ENCODE peak calls at places on chromosome 12, in four cellular contexts. N, M, Y and I are unnamed samples.

GRCh38 chr12:33476058-33476457 is 36.4 kb upstream of the SYT10 start:
- DNase-seq in Y (peak; percentile 17), M (no peak), N (peak; percentile 51), I (no peak)

GRCh38 chr12:42039146-42039545 is 105.5 kb downstream of the GXYLT1 start:
- DNase-seq in Y (peak; percentile 41), N (peak; percentile 94), M (no peak), I (peak; percentile 34)

GRCh38 chr12:67217647-67218046 is 51.5 kb upstream of the CAND1 start:
- DNase-seq in M (no peak), Y (no peak), N (no peak), I (no peak)

GRCh38 chr12:80040075-80040738 is 59.1 kb upstream of the OTOGL start:
- DNase-seq in Y (peak; percentile 9), N (peak; percentile 92), M (no peak), I (no peak)

GRCh38 chr12:96228566-96229248 is 34.5 kb downstream of the ELK3 start:
- DNase-seq in Y (no peak), M (no peak), N (no peak), I (no peak)

GRCh38 chr12:12282761-12283160 is 15.9 kb upstream of the LRP6 start:
- DNase-seq in Y (peak; percentile 68), M (no peak), N (peak; percentile 90), I (peak; percentile 53)

GRCh38 chr12:45726594-45727300 is 2.8 kb upstream of the ARID2 start:
- DNase-seq in Y (peak; percentile 28), M (peak; percentile 58), N (peak; percentile 46), I (no peak)

GRCh38 chr12:106840217-106840616 is 65.7 kb downstream of the RIC8B start:
- DNase-seq in Y (no peak), M (no peak), N (peak; percentile 83), I (peak; percentile 85)

GRCh38 chr12:127729381-127729780 is 537.6 kb upstream of the TMEM132C start:
- DNase-seq in N (peak; percentile 77), M (no peak), Y (no peak), I (no peak)

GRCh38 chr12:123655420-123655819 is 15.5 kb upstream of the TCTN2 start:
- DNase-seq in N (no peak), M (no peak), Y (no peak), I (no peak)

GRCh38 chr12:45725631-45726593 is 3.6 kb upstream of the ARID2 start:
- DNase-seq in N (peak; percentile 36), Y (peak; percentile 66), M (no peak), I (peak; percentile 81)

GRCh38 chr12:104752016-104752415 is 206.1 kb downstream of the SLC41A2 start:
- DNase-seq in Y (no peak), N (no peak), M (no peak), I (no peak)

GRCh38 chr12:9687228-9687627 is 17.7 kb downstream of the CLEC2D start:
- DNase-seq in Y (peak; percentile 73), N (peak; percentile 44), M (no peak), I (no peak)

GRCh38 chr12:27179399-27180214 is 64.5 kb upstream of the STK38L start:
- DNase-seq in M (no peak), Y (peak; percentile 100), N (peak; percentile 100), I (peak; percentile 89)

GRCh38 chr12:3381059-3382047 is 109.7 kb upstream of the PRMT8 start:
- DNase-seq in N (no peak), Y (no peak), M (no peak), I (no peak)

GRCh38 chr12:48788852-48789775 is at the start of gene ADCY6:
- DNase-seq in Y (peak; percentile 42), M (peak; percentile 87), N (peak; percentile 77), I (peak; percentile 79)

GRCh38 chr12:44654641-44655625 is 221.2 kb downstream of the NELL2 start:
- DNase-seq in Y (no peak), N (no peak), M (no peak), I (no peak)

GRCh38 chr12:102534899-102535298 is 54.5 kb upstream of the IGF1 start:
- DNase-seq in N (no peak), M (no peak), Y (no peak), I (no peak)

GRCh38 chr12:131928080-131928764 is 854 bp upstream of the PUS1 start:
- DNase-seq in Y (no peak), M (no peak), N (peak; percentile 10), I (no peak)

GRCh38 chr12:52551466-52551865 is 1.5 kb downstream of the KRT71 start:
- DNase-seq in M (no peak), Y (no peak), N (no peak), I (no peak)

GRCh38 chr12:16347391-16348298 is at the start of gene MGST1:
- DNase-seq in N (peak; percentile 62), Y (peak; percentile 74), M (peak; percentile 79), I (peak; percentile 67)

GRCh38 chr12:32118806-32119205 is 12.2 kb downstream of the BICD1 start:
- DNase-seq in M (no peak), Y (no peak), N (no peak), I (no peak)

GRCh38 chr12:42957136-42957535 is 367.6 kb upstream of the PRICKLE1 start:
- DNase-seq in M (no peak), N (peak; percentile 25), Y (no peak), I (no peak)

GRCh38 chr12:91885851-91886250 is 259.8 kb downstream of the BTG1 start:
- DNase-seq in M (no peak), N (no peak), Y (peak; percentile 26), I (peak; percentile 17)

GRCh38 chr12:80192087-80192486 is 92.8 kb downstream of the OTOGL start:
- DNase-seq in N (no peak), M (no peak), Y (no peak), I (no peak)

GRCh38 chr12:65965358-65965757 is 141.1 kb downstream of the HMGA2 start:
- DNase-seq in N (peak; percentile 93), M (no peak), Y (no peak), I (no peak)

GRCh38 chr12:115433014-115433634 is 749.1 kb upstream of the TBX3 start:
- DNase-seq in M (no peak), N (no peak), Y (no peak), I (no peak)

GRCh38 chr12:93634416-93634815 is 42.8 kb upstream of the CRADD start:
- DNase-seq in M (no peak), N (peak; percentile 69), Y (peak; percentile 61), I (no peak)

GRCh38 chr12:51323966-51324895 is at the start of gene BIN2:
- DNase-seq in M (peak; percentile 56), Y (no peak), N (no peak), I (no peak)

GRCh38 chr12:17015501-17015900 is 409.5 kb upstream of the LMO3 start:
- DNase-seq in M (no peak), Y (peak; percentile 7), N (no peak), I (no peak)

GRCh38 chr12:122097641-122098364 is 19.2 kb downstream of the MLXIP start:
- DNase-seq in Y (peak; percentile 66), M (peak; percentile 94), N (peak; percentile 60), I (peak; percentile 67)

GRCh38 chr12:54357802-54358619 is 6.3 kb downstream of the GPR84 start:
- DNase-seq in Y (peak; percentile 29), M (no peak), N (peak; percentile 49), I (peak; percentile 47)

GRCh38 chr12:12779529-12779928 is 5.9 kb upstream of the APOLD1 start:
- DNase-seq in Y (peak; percentile 96), N (peak; percentile 88), M (no peak), I (peak; percentile 95)

GRCh38 chr12:19849208-19849607 is 409.9 kb downstream of the AEBP2 start:
- DNase-seq in M (no peak), N (no peak), Y (no peak), I (no peak)

GRCh38 chr12:109858764-109859163 is 21.6 kb downstream of the GLTP start:
- DNase-seq in M (no peak), Y (no peak), N (no peak), I (no peak)

GRCh38 chr12:109861689-109862314 is 18.5 kb downstream of the GLTP start:
- DNase-seq in M (no peak), Y (no peak), N (no peak), I (no peak)

GRCh38 chr12:109863961-109864712 is 16.2 kb downstream of the GLTP start:
- DNase-seq in Y (peak; percentile 74), N (peak; percentile 24), M (peak; percentile 76), I (no peak)

GRCh38 chr12:109857715-109858114 is 22.6 kb downstream of the GLTP start:
- DNase-seq in N (no peak), M (no peak), Y (no peak), I (no peak)

GRCh38 chr12:109860961-109861360 is 19.4 kb downstream of the GLTP start:
- DNase-seq in M (no peak), N (no peak), Y (no peak), I (no peak)
- TF ChIP-seq CTCF in M (no peak), N (no peak), Y (no peak), I (no peak)

GRCh38 chr12:21502164-21502496 is 541 bp downstream of the GOLT1B start:
- DNase-seq in Y (peak; percentile 15), N (peak; percentile 57), M (peak; percentile 26), I (peak; percentile 55)

GRCh38 chr12:21502872-21503271 is 1.3 kb downstream of the GOLT1B start:
- DNase-seq in Y (no peak), N (no peak), M (no peak), I (no peak)

GRCh38 chr12:21501258-21502163 is at the start of the genes GOLT1B and RECQL:
- DNase-seq in Y (peak; percentile 97), M (peak; percentile 93), N (peak; percentile 97), I (peak; percentile 99)

GRCh38 chr12:21500786-21501257 is 613 bp downstream of the RECQL start:
- DNase-seq in N (no peak), Y (no peak), M (no peak), I (no peak)

GRCh38 chr12:21499765-21500164 is 1.7 kb downstream of the RECQL start:
- DNase-seq in M (no peak), Y (no peak), N (no peak), I (no peak)
- H3K4me3 ChIP-seq in M (no peak overlapping the region), Y (no peak overlapping the region), N (peak overlapping the region; percentile 92), I (peak overlapping the region; percentile 88)

DNA sequence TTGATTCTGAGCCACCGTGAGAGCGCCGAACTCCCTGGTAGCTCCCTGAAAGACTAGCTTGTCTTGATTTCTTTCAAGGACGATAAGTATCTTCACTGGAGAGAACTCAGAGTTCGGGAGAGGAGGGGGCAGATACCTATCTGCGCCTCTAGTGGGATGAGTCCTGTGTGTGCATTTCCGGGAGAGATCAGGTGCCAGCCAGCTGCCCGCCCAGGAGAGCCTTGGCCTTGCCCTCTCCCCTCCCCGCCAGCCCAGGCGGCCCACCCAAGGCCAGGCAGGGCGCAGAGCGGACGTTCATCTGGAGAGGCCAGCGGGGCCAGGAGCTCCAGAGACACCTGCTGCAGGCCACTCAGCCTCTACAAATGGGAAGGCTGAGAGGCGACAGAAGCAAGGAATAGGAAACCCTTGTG is 1.0 kb downstream of the CD9 start:
- DNase-seq in M (no peak), N (no peak), Y (no peak), I (no peak)
- TF ChIP-seq CTCF in M (no peak), N (no peak), Y (peak; percentile 6), I (no peak)

DNA sequence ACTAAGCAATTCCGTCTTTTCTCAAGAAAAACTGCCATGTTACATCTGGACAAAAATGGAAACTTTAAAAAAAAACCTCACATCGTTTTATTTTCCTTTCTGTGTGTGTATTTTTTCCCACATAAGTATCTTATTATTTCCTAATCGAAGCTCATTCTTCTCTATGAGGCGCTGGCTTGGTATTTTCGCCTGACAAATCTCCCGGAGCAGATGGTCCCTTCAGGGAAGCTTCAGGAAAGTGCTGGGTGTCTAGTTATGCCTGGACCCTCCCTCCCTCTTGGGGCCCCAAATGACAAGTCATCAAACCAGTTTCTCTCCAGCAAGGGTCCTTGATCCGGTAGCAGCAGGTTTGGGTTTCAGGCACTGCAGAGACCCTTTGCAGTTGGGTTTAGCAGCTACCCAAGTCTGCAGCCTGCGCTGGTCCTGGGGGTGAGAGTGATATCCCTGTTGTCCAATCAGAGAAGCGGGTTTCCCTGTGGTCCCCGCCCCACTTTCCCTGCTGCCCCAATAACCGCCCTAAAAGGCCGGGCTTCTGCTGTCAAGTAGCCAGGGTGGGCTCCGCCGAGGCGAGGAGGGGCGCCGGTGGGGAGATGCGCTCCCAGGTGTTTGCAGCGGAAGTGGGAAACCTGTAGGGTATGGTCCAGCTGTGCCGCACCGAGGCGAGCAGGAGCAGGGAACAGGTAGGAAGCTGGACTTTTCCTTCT is at the start of gene CNTN1:
- DNase-seq in Y (peak; percentile 83), N (peak; percentile 14), M (no peak), I (peak; percentile 26)
- H3K4me3 ChIP-seq in Y (peak within 1 kb of the TSS; percentile 80), N (no peak within 1 kb of the TSS), M (peak within 1 kb of the TSS; percentile 57), I (peak within 1 kb of the TSS; percentile 30)